ENCODE peak calls at places on chromosomes 1 and 21, in six cellular contexts. U, L, Y, N, A and R are unnamed samples.

GRCh38 chr1:38005195-38006007 is at the start of gene FHL3:
- DNase-seq in U (peak), L (no peak), Y (no peak), N (peak), A (no peak), R (peak)

GRCh38 chr1:10507111-10507879 is 32.5 kb downstream of the PEX14 start:
- DNase-seq in U (peak), L (peak), Y (peak), N (peak), A (no peak), R (peak)

GRCh38 chr21:44993321-44994015 is 53.6 kb downstream of the SLX9 start:
- DNase-seq in U (no peak), L (no peak), Y (no peak), N (no peak), A (no peak), R (no peak)

GRCh38 chr1:50704126-50704525 is 255.9 kb downstream of the FAF1 start:
- DNase-seq in U (no peak), L (peak), Y (peak), N (peak), A (no peak), R (peak)

GRCh38 chr1:60073605-60074278 is at the start of gene C1orf87:
- DNase-seq in U (no peak), L (no peak), Y (no peak), N (no peak), A (no peak), R (peak)

GRCh38 chr1:155816351-155816750 is 40.7 kb downstream of the GON4L start:
- DNase-seq in U (no peak), L (no peak), Y (no peak), N (no peak), A (no peak), R (no peak)

GRCh38 chr1:99650773-99651437 is 5.0 kb downstream of the PALMD start:
- DNase-seq in U (no peak), L (no peak), Y (no peak), N (no peak), A (no peak), R (no peak)

GRCh38 chr21:36474591-36474990 is 5.3 kb downstream of the CLDN14 start:
- DNase-seq in U (no peak), L (no peak), Y (no peak), N (no peak), A (no peak), R (no peak)

GRCh38 chr21:25688284-25689035 is 46.2 kb downstream of the ATP5PF start:
- DNase-seq in U (no peak), L (no peak), Y (no peak), N (no peak), A (no peak), R (no peak)

GRCh38 chr1:234727018-234727757 is 117.2 kb upstream of the IRF2BP2 start:
- DNase-seq in U (no peak), L (no peak), Y (no peak), N (no peak), A (no peak), R (peak)

GRCh38 chr1:107648071-107648470 is 316.9 kb downstream of the VAV3 start:
- DNase-seq in U (no peak), L (no peak), Y (no peak), N (no peak), A (no peak), R (no peak)

GRCh38 chr1:1179339-1179982 is 5.8 kb downstream of the TTLL10 start:
- DNase-seq in U (no peak), L (no peak), Y (no peak), N (no peak), A (no peak), R (no peak)

GRCh38 chr1:236282159-236282716 is 480 bp upstream of the ERO1B start:
- DNase-seq in U (no peak), L (no peak), Y (no peak), N (no peak), A (no peak), R (no peak)

GRCh38 chr1:58460469-58460868 is 86.1 kb downstream of the OMA1 start:
- DNase-seq in U (no peak), L (no peak), Y (no peak), N (no peak), A (no peak), R (no peak)

GRCh38 chr1:167076136-167076710 is 14.0 kb downstream of the GPA33 start:
- DNase-seq in U (no peak), L (no peak), Y (no peak), N (no peak), A (no peak), R (no peak)

GRCh38 chr21:41559658-41560599 is 52.0 kb upstream of the TMPRSS2 start:
- DNase-seq in U (peak), L (no peak), Y (no peak), N (no peak), A (no peak), R (no peak)

GRCh38 chr1:117120774-117121588 is 568 bp downstream of the TRIM45 start:
- DNase-seq in U (no peak), L (no peak), Y (peak), N (peak), A (no peak), R (peak)

GRCh38 chr1:21639594-21640041 is 29.5 kb downstream of the RAP1GAP start:
- DNase-seq in U (peak), L (no peak), Y (no peak), N (no peak), A (no peak), R (peak)

DNA sequence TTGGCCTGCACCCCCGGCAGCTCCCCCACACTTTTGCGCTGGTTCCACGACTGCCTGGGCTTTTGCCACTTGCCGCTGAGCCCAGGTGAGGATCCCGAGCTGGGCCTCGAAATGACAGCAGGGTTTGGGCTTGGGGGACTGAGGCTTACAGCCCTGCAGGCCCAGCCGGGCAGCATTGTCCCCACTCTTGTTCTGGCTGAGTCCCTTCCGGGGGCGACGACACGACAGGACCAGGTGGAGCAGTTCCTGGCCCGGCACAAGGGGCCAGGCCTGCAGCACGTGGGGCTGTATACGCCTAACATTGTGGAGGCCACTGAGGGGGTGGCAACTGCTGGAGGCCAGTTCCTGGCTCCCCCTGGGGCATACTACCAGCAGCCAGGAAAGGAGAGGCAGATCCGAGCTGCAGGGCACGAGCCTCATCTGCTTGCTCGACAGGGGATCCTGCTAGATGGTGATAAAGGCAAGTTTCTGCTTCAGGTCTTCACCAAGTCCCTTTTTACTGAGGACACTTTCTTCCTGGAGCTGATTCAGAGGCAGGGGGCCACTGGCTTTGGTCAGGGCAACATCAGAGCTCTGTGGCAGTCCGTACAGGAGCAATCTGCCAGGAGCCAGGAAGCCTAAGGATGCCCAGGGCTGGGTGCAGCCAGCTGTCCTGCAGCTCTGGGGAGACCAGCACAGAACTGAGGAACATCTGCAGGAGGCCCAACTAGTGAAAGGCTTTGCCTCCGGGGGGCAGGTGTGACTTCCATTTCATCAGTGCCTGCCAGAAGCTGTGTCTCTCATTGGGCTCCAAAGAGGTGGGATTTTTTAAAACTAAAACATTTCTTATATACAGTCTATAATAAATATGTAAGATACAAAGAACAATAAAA is 1.2 kb downstream of the HPDL start:
- DNase-seq in U (no peak), L (no peak), Y (no peak), N (no peak), A (no peak), R (no peak)
- TF ChIP-seq EP300 in U (no peak), L (no peak), Y (no peak), N (no peak), A (no peak), R (no peak)

DNA sequence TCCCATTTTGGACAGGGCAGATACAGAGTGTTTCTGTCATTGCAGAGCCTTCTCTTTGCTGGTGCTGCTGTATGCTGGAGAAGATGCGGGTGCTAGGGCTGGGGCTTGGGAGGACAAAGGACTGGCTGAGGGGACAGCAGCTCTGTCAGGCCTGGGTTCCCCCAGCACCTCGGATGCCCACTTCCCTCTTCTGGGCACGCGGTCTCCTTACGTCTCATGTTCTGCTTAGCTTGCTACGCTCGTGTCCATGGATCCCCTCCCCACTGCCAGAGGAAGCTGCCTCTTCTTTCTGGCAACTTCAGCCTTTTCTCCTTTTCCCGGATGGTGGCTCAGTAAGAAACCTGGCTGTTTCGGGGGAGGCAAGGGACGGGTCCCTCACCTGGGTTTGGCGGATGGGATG is 75.7 kb downstream of the ARHGEF10L start:
- DNase-seq in U (no peak), L (no peak), Y (no peak), N (no peak), A (no peak), R (no peak)
- TF ChIP-seq EP300 in U (no peak), L (no peak), Y (no peak), N (no peak), A (no peak), R (no peak)

DNA sequence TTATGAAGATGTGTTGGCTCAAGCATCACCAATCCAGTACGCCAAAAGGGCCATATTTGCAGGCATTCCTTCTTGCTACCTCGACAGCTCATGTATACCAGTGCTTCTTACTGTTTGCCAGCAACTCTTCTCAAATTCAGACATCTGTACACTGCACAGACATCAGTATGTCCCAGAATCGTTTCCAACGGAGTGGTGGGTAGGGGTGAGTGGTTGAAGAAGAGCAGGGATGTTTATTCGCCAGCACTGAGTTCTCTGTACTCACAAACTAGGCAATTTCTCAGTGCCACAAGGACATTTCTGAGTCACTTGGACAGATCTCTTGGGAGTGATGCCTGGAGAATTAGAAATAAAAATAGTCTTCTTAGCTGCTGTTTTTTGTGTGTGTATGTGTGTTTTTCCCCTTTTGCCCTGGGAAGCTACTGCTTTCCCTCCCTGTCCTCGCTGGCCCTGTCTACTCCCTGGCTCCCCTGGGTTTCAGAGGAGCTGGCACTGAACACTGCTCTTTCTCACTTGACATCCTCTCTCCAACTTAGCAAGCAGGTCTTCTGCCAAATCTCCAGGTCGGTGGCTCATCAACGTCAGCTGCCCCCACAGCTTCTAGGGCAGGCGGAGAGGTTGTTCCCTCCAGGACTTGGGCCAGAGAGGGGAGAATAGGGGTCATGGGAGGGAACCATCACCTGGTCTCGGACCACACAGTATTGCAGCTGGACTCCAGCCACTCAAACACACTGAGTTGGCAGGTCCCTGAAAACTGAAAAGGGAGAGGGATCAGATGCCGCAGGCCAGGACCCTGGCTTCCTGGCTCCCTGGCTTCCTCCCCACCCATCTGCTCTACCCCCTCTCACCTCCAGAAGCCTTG is 90.5 kb downstream of the NMNAT2 start:
- DNase-seq in U (no peak), L (no peak), Y (no peak), N (no peak), A (no peak), R (no peak)
- TF ChIP-seq EP300 in U (no peak), L (peak), Y (no peak), N (no peak), A (peak), R (no peak)

DNA sequence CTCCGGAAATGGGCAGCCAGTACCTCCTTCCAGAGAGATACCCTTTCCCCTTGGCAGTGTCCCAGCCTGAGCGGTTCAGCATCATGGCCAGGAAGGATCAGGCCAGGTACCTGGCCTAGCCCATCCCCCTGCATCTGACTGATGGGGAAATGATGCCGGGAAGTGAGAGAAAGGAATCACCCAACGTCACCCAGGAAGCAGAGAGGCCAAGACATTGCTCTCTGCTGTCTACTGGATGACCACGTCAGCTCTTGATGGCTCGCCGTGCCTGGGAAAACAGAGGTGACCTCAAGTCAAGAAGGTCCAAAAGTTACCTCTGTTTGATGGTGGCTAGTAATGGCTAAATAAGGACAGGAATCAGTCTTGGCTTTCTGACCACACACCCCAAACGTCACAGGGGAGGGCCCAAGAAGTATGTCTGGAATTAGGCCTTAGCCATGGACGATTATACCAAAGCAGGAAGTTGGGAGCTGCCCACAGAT is 79.0 kb downstream of the MRPL37 start:
- DNase-seq in U (peak), L (no peak), Y (no peak), N (no peak), A (no peak), R (no peak)
- TF ChIP-seq EP300 in U (peak), L (peak), Y (no peak), N (no peak), A (peak), R (no peak)

DNA sequence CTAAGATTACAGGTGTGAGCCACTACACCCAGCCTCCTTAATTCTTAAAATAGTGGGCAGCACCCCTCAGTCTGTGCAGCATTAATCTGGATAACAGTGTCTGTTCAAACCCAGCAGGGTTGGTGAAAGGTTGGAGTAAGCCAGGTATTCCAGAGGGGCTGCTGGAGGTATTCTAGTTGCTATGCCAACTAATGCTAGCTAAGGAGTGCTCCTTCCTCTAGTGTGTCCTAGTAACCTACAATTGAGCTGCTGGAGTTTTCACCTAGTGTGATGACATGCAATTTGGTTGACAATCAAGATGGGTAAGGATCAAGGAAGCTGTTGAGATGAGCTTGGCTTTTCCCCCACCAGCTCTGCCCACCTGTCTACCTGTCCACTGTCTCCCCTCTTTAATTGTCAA is 100.2 kb upstream of the IPO9 start:
- DNase-seq in U (no peak), L (no peak), Y (no peak), N (no peak), A (no peak), R (no peak)
- TF ChIP-seq EP300 in U (no peak), L (no peak), Y (no peak), N (no peak), A (no peak), R (no peak)